ENCODE peak calls at places on chromosomes 1 and 21, in ten cellular contexts. S is left ventricle myocardium inferior; J is AG04450; Z is activated CD8-positive, alpha-beta T cell treated with anti-CD3 and anti-CD28 coated beads, Interleukin-2, amount 10 ng/mL, durations not matched to agents 7 days and 5 days; Y is NCI-H2029; M is NCI-H2081 treated with DMSO at 0.1 percent for 48 hours; U is epithelial cell of prostate; O is left lung; K is NCI-H510A treated with DMSO at 0.1 percent for 48 hours; W is activated naive CD8-positive, alpha-beta T cell treated with anti-CD3 and anti-CD28 coated beads, Interleukin-2, amount 50 U/mL, for 24 hours. B is an unnamed sample.
A peak's percentile ranks its signal among the peaks of the same experiment; 100 is the strongest.

GRCh38 chr21:37244506-37245083 is 22.5 kb downstream of the VPS26C start:
- DNase-seq in S (no peak), J (no peak), Z (peak; percentile 71), Y (no peak), M (no peak), U (no peak), O (no peak), K (no peak), W (no peak), B (no peak)

GRCh38 chr1:183676515-183677189 is 23.5 kb upstream of the APOBEC4 start:
- DNase-seq in S (no peak), J (no peak), Z (no peak), Y (no peak), M (no peak), U (no peak), O (no peak), K (no peak), W (no peak), B (no peak)

GRCh38 chr1:244852694-244853093 is 11.6 kb downstream of the HNRNPU start:
- DNase-seq in S (no peak), J (no peak), Z (no peak), Y (no peak), M (no peak), U (no peak), O (no peak), K (no peak), W (no peak), B (no peak)

GRCh38 chr1:157153743-157154142 is 15.5 kb upstream of the ETV3 start:
- DNase-seq in S (no peak), J (no peak), Z (no peak), Y (no peak), M (no peak), U (no peak), O (no peak), K (no peak), W (no peak), B (no peak)

GRCh38 chr1:22318279-22318983 is 133.2 kb upstream of the ZBTB40 start:
- DNase-seq in S (no peak), J (no peak), Z (no peak), Y (no peak), M (peak; percentile 80), U (no peak), O (no peak), K (peak; percentile 38), W (no peak), B (no peak)

GRCh38 chr1:12617901-12618660 is at the start of gene DHRS3:
- DNase-seq in S (peak; percentile 84), J (no peak), Z (peak; percentile 87), Y (peak; percentile 26), M (no peak), U (peak; percentile 90), O (peak; percentile 92), K (peak; percentile 69), W (peak; percentile 79), B (peak; percentile 58)

GRCh38 chr1:226688056-226688748 is 50.9 kb downstream of the ITPKB start:
- DNase-seq in S (no peak), J (no peak), Z (no peak), Y (no peak), M (no peak), U (no peak), O (no peak), K (no peak), W (no peak), B (no peak)

GRCh38 chr1:33300673-33301072 is 20.2 kb downstream of the A3GALT2 start:
- DNase-seq in S (peak; percentile 44), J (peak; percentile 56), Z (no peak), Y (peak; percentile 8), M (no peak), U (no peak), O (no peak), K (no peak), W (no peak), B (no peak)

GRCh38 chr1:162688931-162689330 is 56.7 kb downstream of the DDR2 start:
- DNase-seq in S (no peak), J (no peak), Z (no peak), Y (no peak), M (no peak), U (no peak), O (no peak), K (no peak), W (no peak), B (no peak)

GRCh38 chr1:116911166-116911553 is 1.4 kb downstream of the PTGFRN start:
- DNase-seq in S (no peak), J (no peak), Z (no peak), Y (no peak), M (no peak), U (no peak), O (no peak), K (peak; percentile 12), W (no peak), B (no peak)

GRCh38 chr1:62144238-62144831 is 50.3 kb upstream of the L1TD1 start:
- DNase-seq in S (no peak), J (peak; percentile 11), Z (peak; percentile 59), Y (peak; percentile 37), M (no peak), U (no peak), O (no peak), K (peak; percentile 56), W (peak; percentile 20), B (no peak)

GRCh38 chr1:75587692-75588091 is 23.2 kb downstream of the SLC44A5 start:
- DNase-seq in S (no peak), J (no peak), Z (no peak), Y (no peak), M (no peak), U (no peak), O (no peak), K (no peak), W (no peak), B (no peak)

GRCh38 chr1:203628185-203628996 is 1.8 kb downstream of the ATP2B4 start:
- DNase-seq in S (peak; percentile 30), J (no peak), Z (no peak), Y (no peak), M (no peak), U (no peak), O (peak; percentile 85), K (no peak), W (no peak), B (no peak)

GRCh38 chr1:207698822-207699483 is 52.9 kb upstream of the CD46 start:
- DNase-seq in S (peak; percentile 26), J (peak; percentile 7), Z (peak; percentile 55), Y (peak; percentile 38), M (peak; percentile 18), U (no peak), O (no peak), K (peak; percentile 18), W (peak; percentile 47), B (no peak)

GRCh38 chr1:219296430-219296850 is 122.8 kb downstream of the LYPLAL1 start:
- DNase-seq in S (no peak), J (no peak), Z (no peak), Y (peak; percentile 30), M (no peak), U (no peak), O (no peak), K (no peak), W (no peak), B (no peak)

GRCh38 chr21:38766987-38767722 is 38.6 kb upstream of the ETS2 start:
- DNase-seq in S (no peak), J (no peak), Z (peak; percentile 82), Y (peak; percentile 88), M (no peak), U (peak; percentile 55), O (no peak), K (peak; percentile 88), W (peak; percentile 52), B (no peak)

GRCh38 chr1:117600966-117601365 is 4.9 kb upstream of the TENT5C start:
- DNase-seq in S (peak; percentile 28), J (no peak), Z (no peak), Y (no peak), M (no peak), U (no peak), O (no peak), K (no peak), W (no peak), B (no peak)

GRCh38 chr1:11641776-11642305 is 12.4 kb downstream of the FBXO2 start:
- DNase-seq in S (no peak), J (no peak), Z (no peak), Y (no peak), M (no peak), U (no peak), O (no peak), K (no peak), W (no peak), B (no peak)

GRCh38 chr1:149887456-149888159 is 11.8 kb upstream of the BOLA1 start:
- DNase-seq in S (peak; percentile 53), J (peak; percentile 98), Z (peak; percentile 91), Y (peak; percentile 96), M (peak; percentile 99), U (peak; percentile 91), O (peak; percentile 90), K (peak; percentile 93), W (peak; percentile 71), B (peak; percentile 96)

GRCh38 chr1:78497196-78497595 is 6.4 kb downstream of the PTGFR start:
- DNase-seq in S (no peak), J (no peak), Z (no peak), Y (no peak), M (no peak), U (no peak), O (no peak), K (no peak), W (no peak), B (no peak)

GRCh38 chr1:55670331-55671082 is 455.3 kb upstream of the USP24 start:
- DNase-seq in S (no peak), J (no peak), Z (no peak), Y (no peak), M (no peak), U (no peak), O (no peak), K (peak; percentile 14), W (no peak), B (no peak)

GRCh38 chr1:20109223-20109856 is 10.0 kb downstream of the PLA2G2D start:
- DNase-seq in S (no peak), J (no peak), Z (no peak), Y (no peak), M (no peak), U (peak; percentile 39), O (no peak), K (no peak), W (no peak), B (no peak)

GRCh38 chr1:175073633-175074032 is 6.0 kb downstream of the TNN start:
- DNase-seq in S (no peak), J (no peak), Z (no peak), Y (no peak), M (no peak), U (no peak), O (no peak), K (no peak), W (no peak), B (no peak)

B was measured in pulmonary artery endothelial cell.